ENCODE peak calls at places on chromosomes 3 and 15, in four cellular contexts. One of them, this sample, is unnamed.

GRCh38 chr3:71601811-71602210 is 18.3 kb upstream of the FOXP1 start:
- DNase-seq in mesenchymal stem cell: no peak
- DNase-seq in IMR-90: peak
- DNase-seq in PC-3: peak
- DNase-seq in this sample: peak

GRCh38 chr3:14570089-14570488 is 29.9 kb upstream of the GRIP2 start:
- DNase-seq in PC-3: no peak
- DNase-seq in mesenchymal stem cell: no peak
- DNase-seq in IMR-90: no peak
- DNase-seq in this sample: no peak

GRCh38 chr3:175836622-175837021 is 977.5 kb downstream of the NAALADL2 start:
- DNase-seq in mesenchymal stem cell: no peak
- DNase-seq in PC-3: no peak
- DNase-seq in IMR-90: no peak
- DNase-seq in this sample: no peak

GRCh38 chr3:29384640-29385039 is 103.8 kb downstream of the RBMS3 start:
- DNase-seq in PC-3: no peak
- DNase-seq in mesenchymal stem cell: peak
- DNase-seq in IMR-90: peak
- DNase-seq in this sample: peak

GRCh38 chr3:181311186-181311585 is 321.6 kb upstream of the DNAJC19 start:
- DNase-seq in IMR-90: no peak
- DNase-seq in PC-3: no peak
- DNase-seq in mesenchymal stem cell: no peak
- DNase-seq in this sample: no peak

GRCh38 chr3:101261506-101261905 is 58.9 kb downstream of the IMPG2 start:
- DNase-seq in PC-3: no peak
- DNase-seq in mesenchymal stem cell: no peak
- DNase-seq in IMR-90: peak
- DNase-seq in this sample: peak

GRCh38 chr3:126292318-126293070 is 64.7 kb downstream of the KLF15 start:
- DNase-seq in mesenchymal stem cell: no peak
- DNase-seq in IMR-90: no peak
- DNase-seq in PC-3: no peak
- DNase-seq in this sample: no peak

GRCh38 chr15:34365073-34365825 is 1.7 kb downstream of the LPCAT4 start:
- DNase-seq in PC-3: no peak
- DNase-seq in mesenchymal stem cell: peak
- DNase-seq in IMR-90: no peak
- DNase-seq in this sample: no peak

GRCh38 chr3:57749542-57749941 is 6.6 kb upstream of the SLMAP start:
- DNase-seq in PC-3: no peak
- DNase-seq in mesenchymal stem cell: no peak
- DNase-seq in IMR-90: no peak
- DNase-seq in this sample: no peak

GRCh38 chr3:11668243-11669232 is 24.8 kb upstream of the VGLL4 start:
- DNase-seq in PC-3: peak
- DNase-seq in IMR-90: peak
- DNase-seq in mesenchymal stem cell: no peak
- DNase-seq in this sample: peak

GRCh38 chr3:179921500-179921899 is 115.2 kb downstream of the PEX5L start:
- DNase-seq in PC-3: no peak
- DNase-seq in mesenchymal stem cell: no peak
- DNase-seq in IMR-90: no peak
- DNase-seq in this sample: no peak

GRCh38 chr3:65493371-65493882 is 545.3 kb downstream of the MAGI1 start:
- DNase-seq in mesenchymal stem cell: no peak
- DNase-seq in PC-3: no peak
- DNase-seq in IMR-90: no peak
- DNase-seq in this sample: no peak

GRCh38 chr15:89666147-89666857 is 11.0 kb upstream of the KIF7 start:
- DNase-seq in IMR-90: no peak
- DNase-seq in mesenchymal stem cell: no peak
- DNase-seq in PC-3: no peak
- DNase-seq in this sample: no peak
- H3K4me3 ChIP-seq in IMR-90: no peak
- H3K4me3 ChIP-seq in mesenchymal stem cell: no peak
- H3K4me3 ChIP-seq in PC-3: peak
- H3K4me3 ChIP-seq in this sample: peak

DNA sequence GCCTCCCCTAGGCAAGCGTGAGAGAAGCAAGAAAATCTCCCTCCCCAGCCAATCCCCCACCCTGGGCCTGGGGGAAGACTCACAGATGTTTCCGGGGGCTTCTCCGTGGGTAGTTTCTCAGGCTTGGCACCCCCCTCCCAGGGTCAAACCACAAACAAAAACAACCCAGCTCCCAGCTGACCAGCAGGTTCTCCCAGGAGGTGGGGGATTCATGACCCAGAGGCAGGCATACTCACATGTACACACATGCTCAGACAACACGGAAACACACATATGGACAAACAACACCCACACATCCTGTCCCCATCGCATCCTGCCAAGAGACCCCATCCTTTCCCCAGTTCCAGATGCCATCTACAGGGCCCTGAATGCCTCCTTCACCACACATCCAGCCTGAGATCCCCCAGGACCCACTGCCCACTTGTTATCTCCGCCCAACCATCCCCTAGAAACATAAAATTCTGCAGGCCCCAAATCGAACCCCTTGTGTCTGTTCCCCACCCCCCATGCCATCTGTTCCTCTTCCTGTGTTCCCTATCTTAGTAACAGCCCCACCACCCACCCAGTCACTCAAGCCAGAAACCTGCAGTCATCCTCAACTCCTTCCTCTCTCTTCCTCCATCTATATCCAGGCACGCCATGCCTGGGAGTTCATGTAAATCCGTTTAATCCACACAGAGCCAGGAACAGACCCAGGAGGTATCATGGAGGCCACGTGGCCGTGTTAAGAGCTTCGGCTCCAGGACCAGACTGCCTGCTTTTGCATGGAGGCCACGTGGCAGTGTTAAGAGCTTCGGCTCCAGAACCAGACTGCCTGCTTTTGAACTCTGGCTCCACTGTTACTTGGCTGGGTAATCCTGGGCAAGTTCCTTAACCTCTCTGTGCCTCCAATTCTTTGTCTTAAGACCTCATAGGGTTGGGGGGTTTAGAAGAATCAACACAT is 5.0 kb downstream of the CSRNP1 start:
- DNase-seq in mesenchymal stem cell: peak
- DNase-seq in PC-3: no peak
- DNase-seq in IMR-90: peak
- DNase-seq in this sample: peak
- H3K9ac ChIP-seq in mesenchymal stem cell: peak
- H3K9ac ChIP-seq in PC-3: no peak
- H3K9ac ChIP-seq in IMR-90: peak
- H3K9ac ChIP-seq in this sample: peak

GRCh38 chr3:73521936-73522335 is 102.8 kb downstream of the PDZRN3 start:
- DNase-seq in IMR-90: no peak
- DNase-seq in PC-3: no peak
- DNase-seq in mesenchymal stem cell: no peak
- DNase-seq in this sample: no peak
- H3K4me3 ChIP-seq in IMR-90: no peak
- H3K4me3 ChIP-seq in PC-3: no peak
- H3K4me3 ChIP-seq in mesenchymal stem cell: peak
- H3K4me3 ChIP-seq in this sample: no peak

GRCh38 chr15:92677998-92678397 is 22.4 kb upstream of the FAM174B start:
- DNase-seq in IMR-90: no peak
- DNase-seq in PC-3: no peak
- DNase-seq in mesenchymal stem cell: peak
- DNase-seq in this sample: no peak
- H3K9ac ChIP-seq in IMR-90: no peak
- H3K9ac ChIP-seq in PC-3: no peak
- H3K9ac ChIP-seq in mesenchymal stem cell: no peak
- H3K9ac ChIP-seq in this sample: no peak

DNA sequence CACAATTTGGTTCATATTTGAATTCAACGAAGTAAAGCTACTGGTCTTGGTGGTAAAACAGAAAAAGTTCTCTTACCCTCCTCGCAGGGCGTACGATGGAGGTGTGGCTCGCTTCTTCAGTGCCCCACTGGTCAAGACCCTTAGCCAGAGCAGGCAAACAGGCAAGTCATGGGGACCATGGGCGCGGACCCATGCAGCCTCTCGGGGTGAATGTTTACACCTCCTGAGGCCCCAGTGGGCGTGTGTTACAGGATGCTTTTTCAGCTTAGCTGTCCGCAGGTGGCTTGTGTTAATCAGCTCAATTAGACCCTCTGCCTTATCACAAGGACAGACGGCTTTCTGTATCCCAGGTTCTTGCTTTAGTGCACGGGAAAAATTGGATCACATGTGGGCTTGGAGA is 991.8 kb downstream of the GBE1 start:
- DNase-seq in PC-3: peak
- DNase-seq in mesenchymal stem cell: no peak
- DNase-seq in IMR-90: no peak
- DNase-seq in this sample: no peak
- H3K4me3 ChIP-seq in PC-3: peak
- H3K4me3 ChIP-seq in mesenchymal stem cell: peak
- H3K4me3 ChIP-seq in IMR-90: no peak
- H3K4me3 ChIP-seq in this sample: no peak

DNA sequence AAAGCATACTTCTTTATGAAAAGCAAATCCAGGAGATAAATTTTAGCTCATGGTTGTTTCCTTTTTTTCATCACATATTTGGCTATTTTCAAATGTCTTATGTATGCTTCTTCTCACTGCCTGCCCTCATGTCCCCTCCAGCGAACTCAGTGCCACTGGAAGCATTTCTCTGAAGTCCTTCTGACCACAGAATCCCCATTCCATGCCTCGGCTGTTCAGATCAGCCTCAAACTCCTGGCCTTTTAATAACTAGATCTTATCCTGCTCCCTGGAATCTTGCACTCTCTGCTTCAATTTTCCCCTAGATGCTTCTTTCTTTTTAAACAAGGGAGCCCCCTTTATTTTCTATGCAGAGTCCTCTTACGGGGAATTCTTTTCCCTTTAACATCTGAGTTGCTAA is 10.1 kb downstream of the ETV5 start:
- DNase-seq in IMR-90: no peak
- DNase-seq in PC-3: no peak
- DNase-seq in mesenchymal stem cell: no peak
- DNase-seq in this sample: peak
- H3K9ac ChIP-seq in IMR-90: no peak
- H3K9ac ChIP-seq in PC-3: no peak
- H3K9ac ChIP-seq in mesenchymal stem cell: peak
- H3K9ac ChIP-seq in this sample: no peak

GRCh38 chr3:127455541-127456450 is 134.7 kb downstream of the TPRA1 start:
- DNase-seq in PC-3: peak
- DNase-seq in IMR-90: peak
- DNase-seq in mesenchymal stem cell: peak
- DNase-seq in this sample: peak

GRCh38 chr3:127457094-127457475 is 133.4 kb downstream of the TPRA1 start:
- DNase-seq in IMR-90: peak
- DNase-seq in PC-3: peak
- DNase-seq in mesenchymal stem cell: peak
- DNase-seq in this sample: peak

GRCh38 chr3:127456471-127457093 is 134.0 kb downstream of the TPRA1 start:
- DNase-seq in IMR-90: peak
- DNase-seq in mesenchymal stem cell: peak
- DNase-seq in PC-3: peak
- DNase-seq in this sample: peak

GRCh38 chr3:127454051-127454450 is 136.5 kb downstream of the TPRA1 start:
- DNase-seq in PC-3: no peak
- DNase-seq in mesenchymal stem cell: no peak
- DNase-seq in IMR-90: no peak
- DNase-seq in this sample: no peak

GRCh38 chr3:127454968-127455367 is 135.6 kb downstream of the TPRA1 start:
- DNase-seq in mesenchymal stem cell: no peak
- DNase-seq in PC-3: no peak
- DNase-seq in IMR-90: no peak
- DNase-seq in this sample: no peak
- H3K4me3 ChIP-seq in mesenchymal stem cell: no peak
- H3K4me3 ChIP-seq in PC-3: no peak
- H3K4me3 ChIP-seq in IMR-90: no peak
- H3K4me3 ChIP-seq in this sample: no peak

This sample was measured in adipocyte.